ENCODE peak calls at places on chromosomes 4 and X, in eight cellular contexts. M is fibroblast of lung, O is right atrium auricular region, L is heart left ventricle, V is astrocyte, X is HCT116, U is left ventricle myocardium inferior, I is brain microvascular endothelial cell. G is an unnamed sample.

GRCh38 chrX:96204928-96205327 is 479.7 kb upstream of the DIAPH2 start:
- DNase-seq in M (no peak), O (no peak), L (no peak), V (no peak), X (no peak), U (no peak), I (no peak), G (no peak)

GRCh38 chr4:88008624-88009235 is 1.3 kb downstream of the PKD2 start:
- DNase-seq in M (peak), O (no peak), L (no peak), V (peak), X (no peak), U (no peak), I (peak), G (no peak)

GRCh38 chrX:53456254-53456653 is 22.1 kb upstream of the HSD17B10 start:
- DNase-seq in M (peak), O (no peak), L (no peak), V (peak), X (no peak), U (no peak), I (no peak), G (no peak)

GRCh38 chr4:97984545-97985131 is 158.6 kb downstream of the STPG2 start:
- DNase-seq in M (no peak), O (no peak), L (no peak), V (no peak), X (peak), U (no peak), I (no peak), G (no peak)

GRCh38 chr4:16043820-16044554 is 39.8 kb downstream of the PROM1 start:
- DNase-seq in M (no peak), O (no peak), L (no peak), V (no peak), X (no peak), U (no peak), I (no peak), G (no peak)

GRCh38 chr4:156594619-156595018 is 377.0 kb downstream of the PDGFC start:
- DNase-seq in M (no peak), O (no peak), L (peak), V (peak), X (no peak), U (peak), I (peak), G (no peak)

GRCh38 chr4:149522031-149522430 is 293.6 kb downstream of the IQCM start:
- DNase-seq in M (peak), O (no peak), L (no peak), V (peak), X (no peak), U (no peak), I (no peak), G (no peak)

GRCh38 chr4:15451866-15452765 is 17.6 kb upstream of the CC2D2A start:
- DNase-seq in M (peak), O (peak), L (no peak), V (peak), X (no peak), U (no peak), I (peak), G (no peak)

GRCh38 chr4:8917321-8917811 is 45.7 kb upstream of the HMX1 start:
- DNase-seq in M (no peak), O (peak), L (peak), V (no peak), X (no peak), U (no peak), I (no peak), G (peak)

GRCh38 chr4:850323-850945 is 24.5 kb upstream of the CPLX1 start:
- DNase-seq in M (no peak), O (no peak), L (no peak), V (no peak), X (no peak), U (no peak), I (no peak), G (no peak)

GRCh38 chr4:164955107-164955805 is 22.2 kb downstream of the TRIM61 start:
- DNase-seq in M (no peak), O (no peak), L (no peak), V (no peak), X (no peak), U (no peak), I (no peak), G (no peak)

GRCh38 chrX:119685225-119686066 is 7.5 kb downstream of the SEPTIN6 start:
- DNase-seq in M (no peak), O (peak), L (peak), V (no peak), X (no peak), U (no peak), I (no peak), G (no peak)

GRCh38 chrX:56764153-56764974 is 35.3 kb downstream of the NBDY start:
- DNase-seq in M (peak), O (peak), L (peak), V (peak), X (peak), U (no peak), I (peak), G (peak)

DNA sequence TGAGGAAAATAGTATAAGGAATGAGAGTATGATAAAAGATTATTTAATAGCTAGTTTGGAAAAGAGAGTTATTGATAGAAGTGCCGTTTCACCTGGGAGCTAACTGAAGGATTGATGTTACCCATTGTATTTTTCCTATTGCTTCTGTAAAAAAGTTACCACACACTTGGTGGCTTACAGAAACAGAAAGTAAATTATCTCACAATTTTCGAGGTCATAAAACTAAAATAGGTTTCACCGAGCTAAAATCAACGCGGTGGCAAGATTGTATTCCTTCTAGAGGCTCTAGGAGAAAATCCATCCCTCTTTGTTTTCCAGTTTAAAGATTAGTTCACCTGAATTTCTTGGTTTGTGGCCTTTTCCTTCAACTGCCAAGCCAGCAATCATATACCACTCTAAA is 11.1 kb upstream of the TRAM1L1 start:
- DNase-seq in M (no peak), O (no peak), L (no peak), V (no peak), X (no peak), U (no peak), I (no peak), G (no peak)
- H3K4me3 ChIP-seq in M (no peak), O (no peak), L (no peak), V (no peak), X (no peak), U (no peak), I (no peak), G (no peak)

GRCh38 chrX:39753296-39753996 is 344.3 kb downstream of the BCOR start:
- DNase-seq in M (no peak), O (no peak), L (no peak), V (peak), X (no peak), U (no peak), I (peak), G (no peak)

GRCh38 chrX:39750798-39751197 is 347.0 kb downstream of the BCOR start:
- DNase-seq in M (no peak), O (no peak), L (no peak), V (no peak), X (no peak), U (no peak), I (no peak), G (no peak)

GRCh38 chrX:39755152-39756032 is 342.4 kb downstream of the BCOR start:
- DNase-seq in M (peak), O (peak), L (peak), V (peak), X (peak), U (peak), I (peak), G (peak)

GRCh38 chrX:39750246-39750790 is 347.4 kb downstream of the BCOR start:
- DNase-seq in M (no peak), O (no peak), L (no peak), V (no peak), X (no peak), U (no peak), I (no peak), G (no peak)

GRCh38 chrX:39752820-39753219 is 344.9 kb downstream of the BCOR start:
- DNase-seq in M (peak), O (no peak), L (no peak), V (no peak), X (no peak), U (no peak), I (no peak), G (no peak)
- H3K27ac ChIP-seq in M (no peak), O (no peak), L (no peak), V (no peak), X (no peak), U (no peak), I (peak), G (peak)

GRCh38 chrX:103533428-103534216 is 14.3 kb upstream of the RAB40A start:
- DNase-seq in M (peak), O (peak), L (peak), V (peak), X (peak), U (peak), I (peak), G (peak)
- TF ChIP-seq CTCF in M (peak), O (peak), L (peak), V (peak), X (peak), U (peak), I (peak), G (peak)

GRCh38 chrX:9604111-9604907 is 139.5 kb downstream of the TBL1X start:
- DNase-seq in M (no peak), O (peak), L (peak), V (peak), X (no peak), U (peak), I (no peak), G (no peak)
- H3K4me3 ChIP-seq in M (no peak), O (no peak), L (no peak), V (no peak), X (no peak), U (no peak), I (no peak), G (peak)

GRCh38 chr4:2591189-2591588 is 54.7 kb downstream of the FAM193A start:
- DNase-seq in M (peak), O (no peak), L (no peak), V (peak), X (no peak), U (no peak), I (no peak), G (no peak)
- H3K27ac ChIP-seq in M (no peak), O (peak), L (peak), V (no peak), X (no peak), U (peak), I (peak), G (no peak)

DNA sequence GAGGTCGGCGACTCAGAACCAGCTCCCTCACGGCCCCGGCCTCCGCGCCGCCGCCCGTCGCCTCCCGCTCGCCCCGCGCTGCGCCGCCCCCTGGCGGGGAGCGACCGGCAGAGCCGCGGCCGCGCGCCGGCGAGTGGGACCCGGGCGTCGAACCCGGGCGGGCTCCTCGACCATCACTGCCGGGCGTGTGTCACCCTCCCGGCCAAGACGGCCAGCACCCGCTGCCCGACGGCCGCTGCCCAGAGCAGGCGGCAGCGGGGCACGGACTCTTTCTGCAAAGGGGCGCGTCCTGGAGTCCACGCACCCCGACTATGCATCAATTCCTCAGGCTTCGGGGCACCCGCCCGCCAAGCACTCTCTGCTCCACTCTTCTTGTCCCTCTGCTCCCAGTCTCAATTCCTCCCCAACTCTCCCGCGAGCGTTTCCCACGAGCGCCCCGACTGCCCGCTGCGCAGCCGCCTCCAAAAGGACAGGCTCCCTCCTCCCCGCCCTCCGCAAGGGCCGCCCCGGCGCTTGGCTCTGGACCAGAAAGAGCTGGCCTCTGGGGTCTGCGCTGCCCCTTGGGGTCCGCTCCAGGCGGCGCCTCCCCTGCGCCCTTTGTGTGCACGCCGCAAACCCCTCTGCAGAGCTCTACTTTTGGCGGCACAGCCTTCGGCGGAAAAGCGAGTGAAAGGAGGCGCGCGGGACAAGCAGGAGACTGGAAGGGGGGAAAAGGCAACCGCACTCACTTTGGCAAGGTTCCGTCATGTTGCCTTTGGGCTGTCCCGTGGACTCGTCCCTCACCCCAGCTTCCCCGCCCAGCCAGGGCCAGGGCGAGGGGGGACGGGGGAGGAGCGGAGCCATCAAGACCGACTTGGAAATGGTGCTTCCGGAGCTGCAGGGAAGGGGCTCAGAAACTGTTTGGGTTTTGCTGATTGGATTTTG is 1.1 kb downstream of the PDE5A start:
- DNase-seq in M (peak), O (no peak), L (peak), V (peak), X (peak), U (peak), I (peak), G (peak)
- TF ChIP-seq CTCF in M (no peak), O (peak), L (peak), V (peak), X (peak), U (peak), I (no peak), G (peak)

GRCh38 chrX:38326086-38326485 is 1.2 kb downstream of the RPGR start:
- DNase-seq in M (no peak), O (no peak), L (no peak), V (no peak), X (no peak), U (no peak), I (no peak), G (no peak)
- H3K4me3 ChIP-seq in M (peak), O (peak), L (peak), V (peak), X (peak), U (peak), I (peak), G (peak)

DNA sequence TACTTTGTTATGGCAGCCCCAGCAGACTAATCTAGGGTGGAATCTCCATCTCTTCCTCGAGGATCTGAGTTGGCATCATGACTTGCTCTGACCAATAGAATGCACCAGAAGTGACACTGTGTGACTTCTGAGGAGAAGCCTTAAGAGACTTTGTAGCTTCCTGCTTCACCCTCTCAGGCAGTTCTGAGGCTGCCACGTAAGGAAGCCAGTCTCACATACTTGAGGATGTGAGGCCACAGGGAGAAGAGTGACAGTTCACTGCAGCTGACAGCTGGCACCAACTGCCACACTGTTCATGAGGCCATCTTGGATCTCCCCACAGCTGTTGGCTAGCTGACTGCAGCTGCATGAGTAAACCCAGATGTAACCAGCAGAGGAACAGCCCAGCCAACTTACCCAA is 29.3 kb upstream of the BCOR start:
- DNase-seq in M (no peak), O (no peak), L (no peak), V (no peak), X (no peak), U (no peak), I (no peak), G (no peak)
- H3K27ac ChIP-seq in M (no peak), O (no peak), L (no peak), V (no peak), X (no peak), U (no peak), I (no peak), G (no peak)